ENCODE peak calls at places on chromosomes 2 and 18, in six cellular contexts. K is fibroblast of lung, C is GM23338, V is AG04450, G is osteoblast, B is glutamatergic neuron. L is an unnamed sample.

GRCh38 chr2:105042189-105042588 is 4.3 kb downstream of the MRPS9 start:
- DNase-seq in K (no peak), C (peak; percentile 57), V (no peak), G (no peak), B (peak; percentile 28), L (no peak)

GRCh38 chr18:78688916-78689315 is 290.7 kb upstream of the SALL3 start:
- DNase-seq in K (no peak), C (no peak), V (no peak), G (peak; percentile 46), B (no peak), L (no peak)

GRCh38 chr2:467101-467500 is 179.2 kb upstream of the ALKAL2 start:
- DNase-seq in K (no peak), C (no peak), V (no peak), G (no peak), B (no peak), L (no peak)

GRCh38 chr2:182763311-182763912 is 47.4 kb downstream of the DNAJC10 start:
- DNase-seq in K (peak; percentile 65), C (peak; percentile 79), V (no peak), G (no peak), B (no peak), L (peak; percentile 33)

GRCh38 chr2:165725421-165725820 is 68.6 kb downstream of the GALNT3 start:
- DNase-seq in K (peak; percentile 90), C (no peak), V (peak; percentile 10), G (peak; percentile 54), B (no peak), L (no peak)

GRCh38 chr18:23662309-23663263 is at the start of gene ANKRD29:
- DNase-seq in K (peak; percentile 50), C (peak; percentile 69), V (no peak), G (peak; percentile 92), B (peak; percentile 44), L (peak; percentile 29)

GRCh38 chr2:240638517-240639160 is 13.4 kb downstream of the GPR35 start:
- DNase-seq in K (no peak), C (no peak), V (no peak), G (peak; percentile 78), B (no peak), L (no peak)

GRCh38 chr2:69095246-69095645 is 82.3 kb downstream of the ANTXR1 start:
- DNase-seq in K (peak; percentile 85), C (no peak), V (peak; percentile 67), G (no peak), B (no peak), L (no peak)

GRCh38 chr2:184449760-184450159 is 148.6 kb upstream of the ZNF804A start:
- DNase-seq in K (no peak), C (no peak), V (no peak), G (no peak), B (no peak), L (no peak)

GRCh38 chr2:186543561-186544131 is 46.2 kb upstream of the ITGAV start:
- DNase-seq in K (peak; percentile 95), C (peak; percentile 12), V (peak; percentile 42), G (no peak), B (no peak), L (no peak)

GRCh38 chr2:37664190-37664751 is 7.2 kb downstream of the CDC42EP3 start:
- DNase-seq in K (no peak), C (no peak), V (no peak), G (no peak), B (no peak), L (no peak)

GRCh38 chr2:239862613-239863012 is 162.5 kb downstream of the NDUFA10 start:
- DNase-seq in K (no peak), C (no peak), V (no peak), G (no peak), B (no peak), L (no peak)

GRCh38 chr2:26629346-26629630 is 11.9 kb downstream of the CIB4 start:
- DNase-seq in K (no peak), C (no peak), V (no peak), G (no peak), B (no peak), L (no peak)

GRCh38 chr2:4763009-4763408 is 929.2 kb upstream of the SOX11 start:
- DNase-seq in K (no peak), C (peak; percentile 62), V (no peak), G (no peak), B (peak; percentile 78), L (peak; percentile 38)
- TF ChIP-seq CTCF in K (peak; percentile 44), C (peak; percentile 68), V (no peak), G (no peak), B (peak; percentile 61), L (no peak)

DNA sequence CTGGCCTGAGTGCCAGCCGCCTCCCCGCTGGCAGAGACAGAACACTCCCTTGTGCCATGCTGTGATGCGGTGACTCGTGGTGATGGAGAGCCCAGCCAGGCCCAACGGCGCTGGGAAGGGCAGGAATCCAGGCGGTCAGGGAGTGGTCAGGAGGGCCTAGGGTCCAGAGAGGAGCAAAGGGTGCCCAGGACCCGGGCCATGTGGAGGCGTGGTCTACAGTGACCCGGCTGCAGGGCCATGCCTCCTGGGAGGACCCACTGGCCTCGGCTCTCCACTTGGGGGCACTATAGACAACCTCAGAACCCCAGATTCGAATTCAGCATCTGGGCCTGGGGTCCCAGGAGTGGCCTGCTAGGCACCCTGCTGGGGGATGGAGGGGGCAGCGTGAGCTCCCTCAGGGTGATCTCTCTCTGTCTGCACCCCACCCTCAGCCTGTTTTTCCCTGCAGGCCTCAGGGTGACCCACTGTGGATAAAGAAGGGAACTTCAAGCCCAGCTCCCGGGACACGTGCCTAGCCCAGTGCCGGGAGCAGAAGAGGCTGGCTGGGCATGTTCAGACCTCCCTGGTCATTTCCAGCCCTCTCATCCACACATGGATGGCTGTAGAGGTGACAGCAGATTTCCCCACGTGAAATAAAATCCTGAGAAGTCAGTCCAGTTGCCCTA is 13.0 kb downstream of the AMER3 start:
- DNase-seq in K (no peak), C (peak; percentile 37), V (no peak), G (peak; percentile 74), B (no peak), L (no peak)
- TF ChIP-seq CTCF in K (no peak), C (peak; percentile 51), V (no peak), G (no peak), B (no peak), L (no peak)

GRCh38 chr2:4604767-4605166 is 901.4 kb downstream of the DCDC2C start:
- DNase-seq in K (no peak), C (peak; percentile 2), V (no peak), G (no peak), B (no peak), L (no peak)
- TF ChIP-seq CTCF in K (no peak), C (no peak), V (no peak), G (no peak), B (no peak), L (no peak)

DNA sequence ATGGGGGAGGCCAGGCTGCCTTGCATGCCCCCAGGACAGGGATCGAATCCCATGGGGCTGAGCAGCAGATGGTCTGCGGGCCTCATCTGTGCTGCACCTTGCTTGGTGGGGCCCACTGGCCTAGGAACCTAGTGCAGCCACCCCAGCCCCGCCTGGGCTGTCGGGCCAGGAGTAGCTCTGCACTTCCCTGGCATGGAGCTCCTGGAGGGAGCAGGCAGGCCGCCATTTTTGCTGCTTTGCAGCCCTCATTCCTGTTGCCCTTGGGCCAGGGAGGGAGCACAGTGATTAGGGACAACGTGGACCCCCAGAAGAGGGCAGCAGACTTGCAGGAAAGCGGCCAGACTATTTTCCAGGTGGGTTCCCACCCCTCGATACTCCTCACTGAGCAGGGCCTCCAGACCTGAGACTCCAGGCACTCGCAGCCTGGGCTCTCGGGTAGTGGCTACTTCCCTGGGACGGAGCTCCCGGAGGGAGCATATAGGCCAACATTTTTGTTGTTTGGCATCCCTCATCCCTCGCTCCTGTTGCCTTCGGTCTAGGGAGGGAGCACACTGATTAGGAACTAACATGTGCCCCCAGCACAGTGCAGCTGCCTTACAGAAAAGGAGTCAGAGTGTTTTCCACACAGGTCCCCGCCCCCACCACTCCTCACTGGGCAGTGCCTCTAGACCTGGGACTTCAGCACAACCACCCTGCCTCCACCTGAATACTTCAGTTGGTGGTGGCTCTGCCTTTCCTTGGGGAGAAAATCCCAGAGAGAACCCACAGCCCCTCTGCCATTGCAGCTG is 99.5 kb downstream of the MAIP1 start:
- DNase-seq in K (no peak), C (peak; percentile 83), V (no peak), G (no peak), B (peak; percentile 33), L (peak; percentile 24)
- TF ChIP-seq CTCF in K (peak; percentile 15), C (peak; percentile 68), V (no peak), G (no peak), B (no peak), L (no peak)

DNA sequence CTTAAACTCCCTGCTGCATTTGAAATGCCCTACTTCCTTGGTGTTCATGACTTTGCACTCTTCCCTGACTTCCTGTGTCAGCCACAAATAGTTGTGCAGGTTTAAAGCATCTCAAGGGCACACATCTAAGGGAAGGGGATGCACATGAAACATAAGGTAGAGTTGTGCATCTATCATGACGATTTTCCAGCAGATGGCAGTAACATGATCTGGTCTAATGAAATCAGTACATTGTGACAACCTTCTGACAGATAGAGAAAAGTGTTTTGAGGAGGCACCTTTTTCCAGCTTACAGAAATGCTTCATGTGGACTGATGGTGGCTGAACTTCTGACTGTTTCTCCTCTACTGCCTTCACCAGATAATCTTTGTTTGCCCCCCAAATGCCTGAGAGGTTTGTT is 238.9 kb downstream of the XIRP2 start:
- DNase-seq in K (peak; percentile 31), C (peak; percentile 23), V (no peak), G (no peak), B (no peak), L (peak; percentile 8)
- TF ChIP-seq CTCF in K (peak; percentile 37), C (no peak), V (peak; percentile 33), G (peak; percentile 43), B (no peak), L (no peak)

GRCh38 chr2:217274578-217274977 is 414.7 kb upstream of the TNP1 start:
- DNase-seq in K (no peak), C (no peak), V (no peak), G (no peak), B (no peak), L (no peak)

GRCh38 chr2:217276433-217276832 is 416.6 kb upstream of the TNP1 start:
- DNase-seq in K (no peak), C (no peak), V (no peak), G (no peak), B (no peak), L (no peak)

GRCh38 chr2:217273158-217273557 is 413.3 kb upstream of the TNP1 start:
- DNase-seq in K (no peak), C (no peak), V (no peak), G (no peak), B (no peak), L (no peak)

GRCh38 chr2:217273851-217274250 is 414.0 kb upstream of the TNP1 start:
- DNase-seq in K (no peak), C (no peak), V (no peak), G (no peak), B (no peak), L (no peak)

GRCh38 chr2:217275091-217275490 is 415.2 kb upstream of the TNP1 start:
- DNase-seq in K (no peak), C (no peak), V (no peak), G (no peak), B (no peak), L (no peak)
- TF ChIP-seq CTCF in K (no peak), C (no peak), V (no peak), G (no peak), B (no peak), L (no peak)

DNA sequence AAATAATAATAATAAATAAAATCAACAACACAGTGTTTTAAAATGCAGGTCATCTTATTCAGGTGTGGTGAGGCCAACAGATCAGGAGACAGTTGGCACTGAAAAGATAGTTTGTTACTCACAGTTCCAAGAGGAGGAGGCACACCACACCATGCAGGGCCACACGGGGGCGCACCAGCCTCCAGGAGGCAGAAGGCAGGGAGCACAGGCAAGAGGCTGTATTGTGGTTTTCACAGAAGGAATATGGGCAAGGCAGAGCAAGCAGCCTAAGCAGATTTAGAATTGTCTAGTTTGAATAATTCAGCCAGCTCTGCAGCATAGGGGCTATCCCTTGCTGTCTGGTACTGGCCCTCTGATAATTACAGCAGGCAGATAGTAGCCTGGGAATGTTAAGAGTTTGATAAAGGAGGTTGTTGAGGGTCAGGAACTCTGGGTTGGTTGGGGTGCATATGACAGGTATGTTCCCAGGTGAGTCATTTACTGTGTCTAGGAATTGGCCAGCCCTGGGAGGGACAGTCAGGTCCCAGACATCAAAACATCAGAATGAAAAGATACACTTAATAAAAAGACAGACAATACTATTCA is 31.3 kb downstream of the KIAA2012 start:
- DNase-seq in K (peak; percentile 50), C (peak; percentile 86), V (no peak), G (peak; percentile 80), B (peak; percentile 80), L (peak; percentile 48)
- TF ChIP-seq CTCF in K (peak; percentile 79), C (peak; percentile 95), V (peak; percentile 81), G (peak; percentile 92), B (peak; percentile 70), L (no peak)

L was measured in endothelial cell.